ENCODE peak calls at places on chromosome 1, in eight cellular contexts. Z is prostate gland, U is transverse colon, Y is IMR-90, G is NB4, E is stomach, O is adrenal gland, K is body of pancreas. D is an unnamed sample.

GRCh38 chr1:189669846-189670245 is 807.8 kb downstream of the BRINP3 start:
- DNase-seq in Z (no peak), U (no peak), Y (peak; percentile 75), G (no peak), E (no peak), O (no peak), K (no peak), D (no peak)

GRCh38 chr1:1432951-1433803 is 2.3 kb upstream of the VWA1 start:
- DNase-seq in Z (peak; percentile 97), U (peak; percentile 93), Y (no peak), G (no peak), E (peak; percentile 93), O (peak; percentile 68), K (peak; percentile 80), D (peak; percentile 53)

GRCh38 chr1:117815105-117815812 is 114.2 kb downstream of the GDAP2 start:
- DNase-seq in Z (no peak), U (no peak), Y (peak; percentile 70), G (no peak), E (no peak), O (no peak), K (no peak), D (no peak)

GRCh38 chr1:206496131-206496793 is 11.1 kb upstream of the RASSF5 start:
- DNase-seq in Z (no peak), U (no peak), Y (no peak), G (peak; percentile 62), E (peak; percentile 71), O (peak; percentile 69), K (peak; percentile 99), D (no peak)

GRCh38 chr1:29210278-29211085 is 20.3 kb downstream of the MECR start:
- DNase-seq in Z (no peak), U (no peak), Y (no peak), G (no peak), E (no peak), O (no peak), K (no peak), D (no peak)

GRCh38 chr1:180851995-180852887 is 60.5 kb upstream of the KIAA1614 start:
- DNase-seq in Z (no peak), U (no peak), Y (no peak), G (peak; percentile 34), E (no peak), O (no peak), K (no peak), D (no peak)

GRCh38 chr1:193674292-193674944 is 488.0 kb upstream of the B3GALT2 start:
- DNase-seq in Z (no peak), U (no peak), Y (peak; percentile 65), G (no peak), E (no peak), O (no peak), K (no peak), D (no peak)

GRCh38 chr1:76868154-76868882 is 1.0 kb downstream of the ST6GALNAC5 start:
- DNase-seq in Z (no peak), U (no peak), Y (peak; percentile 29), G (no peak), E (peak; percentile 25), O (peak; percentile 79), K (peak; percentile 12), D (peak; percentile 17)

GRCh38 chr1:228058172-228058980 is 24.1 kb upstream of the ARF1 start:
- DNase-seq in Z (no peak), U (no peak), Y (no peak), G (no peak), E (peak; percentile 22), O (no peak), K (no peak), D (no peak)

GRCh38 chr1:67342002-67342890 is 34.6 kb downstream of the IL12RB2 start:
- DNase-seq in Z (no peak), U (no peak), Y (no peak), G (no peak), E (no peak), O (no peak), K (no peak), D (no peak)

GRCh38 chr1:207887542-207887941 is 23.4 kb downstream of the CD34 start:
- DNase-seq in Z (no peak), U (no peak), Y (no peak), G (no peak), E (no peak), O (peak; percentile 49), K (no peak), D (no peak)
- TF ChIP-seq CTCF in Z (no peak), U (no peak), Y (no peak), G (no peak), E (no peak), O (no peak), K (no peak), D (no peak)

GRCh38 chr1:109485001-109485400 is 1.3 kb downstream of the ATXN7L2 start:
- DNase-seq in Z (no peak), U (no peak), Y (no peak), G (peak; percentile 57), E (no peak), O (no peak), K (no peak), D (no peak)

GRCh38 chr1:109484519-109484975 is 842 bp downstream of the ATXN7L2 start:
- DNase-seq in Z (no peak), U (no peak), Y (no peak), G (no peak), E (no peak), O (no peak), K (no peak), D (no peak)

GRCh38 chr1:109482796-109483638 is 688 bp upstream of the ATXN7L2 start:
- DNase-seq in Z (no peak), U (no peak), Y (peak; percentile 13), G (no peak), E (no peak), O (peak; percentile 75), K (peak; percentile 46), D (peak; percentile 54)

GRCh38 chr1:109482242-109482641 is 1.5 kb upstream of the ATXN7L2 start:
- DNase-seq in Z (no peak), U (no peak), Y (no peak), G (no peak), E (no peak), O (no peak), K (no peak), D (no peak)

GRCh38 chr1:109483658-109484518 is at the start of gene ATXN7L2:
- DNase-seq in Z (peak; percentile 91), U (peak; percentile 93), Y (peak; percentile 89), G (peak; percentile 89), E (peak; percentile 94), O (peak; percentile 96), K (peak; percentile 92), D (peak; percentile 94)
- TF ChIP-seq POLR2A in Z (peak; percentile 40), U (peak; percentile 62), Y (peak; percentile 93), G (peak; percentile 63), E (no peak), O (peak; percentile 47), K (peak; percentile 82), D (peak; percentile 43)

GRCh38 chr1:12065872-12066271 is 2.8 kb downstream of the TNFRSF8 start:
- DNase-seq in Z (no peak), U (no peak), Y (no peak), G (peak; percentile 51), E (no peak), O (no peak), K (no peak), D (no peak)
- H3K4me3 ChIP-seq in Z (no peak overlapping the region), U (no peak overlapping the region), Y (no peak overlapping the region), G (no peak overlapping the region), E (no peak overlapping the region), O (no peak overlapping the region), K (no peak overlapping the region), D (no peak overlapping the region)

DNA sequence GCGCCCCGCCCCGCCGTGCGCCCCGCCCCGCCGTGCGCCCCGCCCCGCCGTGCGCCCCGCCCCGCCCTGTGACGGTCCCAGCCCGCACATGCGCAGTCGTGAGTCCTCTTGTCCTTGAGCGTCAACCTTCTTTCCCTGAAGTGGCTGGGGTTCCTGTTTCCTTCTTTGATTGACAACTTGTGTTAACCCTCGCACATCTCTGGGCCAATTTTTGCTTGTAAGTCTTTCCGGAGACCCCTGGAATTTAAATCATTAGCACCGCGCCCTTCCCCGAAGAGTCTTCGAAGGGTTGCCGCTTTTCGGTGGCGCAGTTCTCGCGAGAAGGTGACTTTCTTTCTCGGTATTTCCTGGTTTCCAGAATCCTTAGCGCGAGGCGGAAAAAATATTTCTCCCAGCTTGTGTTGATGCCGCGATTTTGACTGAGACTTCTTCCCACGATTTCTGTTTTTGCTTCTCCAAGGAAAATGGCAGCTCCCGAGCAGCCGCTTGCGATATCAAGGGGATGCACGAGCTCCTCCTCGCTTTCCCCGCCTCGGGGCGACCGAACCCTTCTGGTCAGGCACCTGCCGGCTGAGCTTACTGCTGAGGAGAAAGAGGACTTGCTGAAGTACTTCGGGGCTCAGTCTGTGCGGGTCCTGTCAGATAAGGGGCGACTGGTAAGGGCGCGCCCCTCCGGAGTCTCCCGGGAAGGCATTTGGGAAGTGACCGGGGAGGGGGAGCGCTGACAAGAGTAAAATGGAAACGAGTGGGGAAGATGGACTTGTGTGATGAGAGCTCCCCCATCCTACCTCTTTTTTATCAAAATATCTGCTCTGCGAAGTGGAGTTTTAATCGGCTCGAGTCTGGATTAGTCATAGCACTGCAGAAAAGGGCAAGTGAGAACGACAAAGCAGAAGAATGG is at the start of gene RNPC3:
- DNase-seq in Z (peak; percentile 85), U (peak; percentile 91), Y (peak; percentile 91), G (peak; percentile 83), E (peak; percentile 91), O (peak; percentile 94), K (peak; percentile 89), D (peak; percentile 92)
- TF ChIP-seq CTCF in Z (no peak), U (no peak), Y (no peak), G (no peak), E (no peak), O (no peak), K (no peak), D (no peak)